ENCODE peak calls at places on chromosomes 6 and 20, in nine cellular contexts. T, Q, F, N, U, E, R, A and O are unnamed samples.

GRCh38 chr6:144023216-144023615 is 15.2 kb upstream of the PLAGL1 start:
- DNase-seq in U (no peak), R (no peak), E (no peak), F (no peak), N (no peak), A (no peak), T (no peak), Q (no peak), O (no peak)

GRCh38 chr6:5507056-5507722 is 245.9 kb downstream of the FARS2 start:
- DNase-seq in N (peak), Q (no peak), E (no peak), A (no peak), T (no peak), R (no peak), F (no peak), U (no peak), O (no peak)

GRCh38 chr6:15132854-15133670 is 112.8 kb upstream of the JARID2 start:
- DNase-seq in F (no peak), Q (peak), U (peak), A (no peak), E (peak), N (no peak), R (no peak), T (no peak), O (no peak)

GRCh38 chr6:163745566-163746400 is 331.3 kb downstream of the QKI start:
- DNase-seq in T (no peak), A (no peak), Q (peak), F (peak), N (no peak), R (no peak), U (peak), E (peak), O (no peak)

GRCh38 chr20:25487306-25487705 is 79.8 kb downstream of the GINS1 start:
- DNase-seq in T (no peak), E (no peak), R (no peak), A (no peak), F (no peak), U (no peak), N (no peak), Q (peak), O (no peak)

GRCh38 chr6:134058622-134059366 is 6.4 kb upstream of the SLC2A12 start:
- DNase-seq in F (no peak), U (no peak), R (no peak), E (no peak), T (no peak), N (no peak), Q (peak), A (no peak), O (no peak)

GRCh38 chr20:14303106-14303505 is 34.3 kb downstream of the FLRT3 start:
- DNase-seq in T (no peak), E (no peak), N (no peak), R (no peak), F (peak), A (no peak), U (no peak), Q (no peak), O (no peak)

GRCh38 chr20:20603339-20603990 is 109.0 kb downstream of the RALGAPA2 start:
- DNase-seq in Q (peak), E (no peak), A (no peak), N (peak), R (no peak), F (no peak), T (no peak), U (no peak), O (no peak)

GRCh38 chr6:6631526-6632276 is 43.2 kb downstream of the LY86 start:
- DNase-seq in E (no peak), F (no peak), R (no peak), Q (no peak), N (no peak), U (no peak), T (no peak), A (no peak), O (no peak)

GRCh38 chr20:31608256-31608980 is 3.3 kb downstream of the ID1 start:
- DNase-seq in R (peak), N (no peak), A (peak), F (no peak), Q (peak), T (peak), U (no peak), E (peak), O (peak)

GRCh38 chr20:4597215-4597614 is 124.5 kb upstream of the PRND start:
- DNase-seq in T (no peak), F (no peak), Q (no peak), N (no peak), A (no peak), R (no peak), U (no peak), E (no peak), O (no peak)

GRCh38 chr6:34157236-34157830 is 11.4 kb upstream of the GRM4 start:
- DNase-seq in Q (no peak), E (no peak), R (no peak), F (no peak), N (no peak), U (no peak), T (peak), A (no peak), O (no peak)

GRCh38 chr20:17374086-17374485 is 147.2 kb downstream of the PCSK2 start:
- DNase-seq in U (no peak), R (no peak), T (no peak), E (no peak), A (no peak), Q (no peak), F (no peak), N (no peak), O (no peak)

GRCh38 chr6:44268095-44268628 is 2.1 kb upstream of the TMEM151B start:
- DNase-seq in N (no peak), F (peak), E (no peak), U (no peak), T (peak), A (no peak), Q (peak), R (no peak), O (peak)

GRCh38 chr20:8144282-8145245 is 12.5 kb downstream of the PLCB1 start:
- DNase-seq in A (no peak), U (peak), Q (peak), E (peak), N (no peak), R (peak), F (no peak), T (no peak), O (peak)

GRCh38 chr6:166707045-166707444 is 80.0 kb upstream of the RPS6KA2 start:
- DNase-seq in Q (peak), T (peak), F (peak), U (no peak), R (peak), N (no peak), A (peak), E (no peak), O (peak)

GRCh38 chr20:1293641-1294379 is 27.7 kb downstream of the SNPH start:
- DNase-seq in E (no peak), R (no peak), Q (no peak), N (no peak), F (no peak), T (no peak), U (no peak), A (no peak), O (no peak)

GRCh38 chr6:511488-512137 is 120.1 kb downstream of the IRF4 start:
- DNase-seq in F (no peak), R (no peak), N (no peak), T (no peak), U (no peak), E (no peak), A (no peak), Q (no peak), O (no peak)

GRCh38 chr20:20786428-20786827 is 74.0 kb upstream of the RALGAPA2 start:
- DNase-seq in N (no peak), R (no peak), F (no peak), U (no peak), T (no peak), A (no peak), Q (no peak), E (no peak), O (no peak)

GRCh38 chr6:118187568-118188164 is 280.6 kb downstream of the SLC35F1 start:
- DNase-seq in E (no peak), R (no peak), Q (no peak), N (peak), F (no peak), A (no peak), U (no peak), T (no peak), O (no peak)

GRCh38 chr6:167079853-167080297 is 43.0 kb upstream of the CCR6 start:
- DNase-seq in U (no peak), R (no peak), T (no peak), Q (no peak), N (peak), A (no peak), F (no peak), E (no peak), O (no peak)

GRCh38 chr6:108115598-108116058 is 41.1 kb upstream of the OSTM1 start:
- DNase-seq in A (peak), T (peak), F (no peak), Q (peak), R (peak), N (peak), U (no peak), E (no peak), O (peak)

GRCh38 chr20:63370623-63371176 is 9.6 kb upstream of the CHRNA4 start:
- DNase-seq in F (no peak), T (no peak), N (no peak), Q (no peak), E (no peak), U (no peak), A (no peak), R (no peak), O (no peak)

GRCh38 chr6:68572525-68572924 is 62.6 kb upstream of the ADGRB3 start:
- DNase-seq in R (peak), Q (peak), U (no peak), N (no peak), T (peak), F (peak), A (no peak), E (no peak), O (peak)

GRCh38 chr20:13487202-13487601 is 151.5 kb downstream of the TASP1 start:
- DNase-seq in U (no peak), E (no peak), A (no peak), T (no peak), N (no peak), Q (no peak), R (no peak), F (no peak), O (no peak)

GRCh38 chr6:2949536-2950083 is 21.8 kb downstream of the SERPINB6 start:
- DNase-seq in Q (no peak), F (no peak), E (no peak), U (no peak), A (no peak), T (no peak), N (no peak), R (peak), O (no peak)

GRCh38 chr20:9397928-9398327 is 116.5 kb upstream of the LAMP5 start:
- DNase-seq in Q (no peak), U (no peak), F (no peak), A (no peak), N (peak), E (no peak), T (no peak), R (no peak), O (no peak)

GRCh38 chr6:16749516-16750485 is 11.5 kb downstream of the ATXN1 start:
- DNase-seq in A (no peak), N (no peak), T (no peak), U (no peak), R (no peak), E (no peak), Q (peak), F (no peak), O (no peak)

GRCh38 chr6:7148100-7148822 is 40.5 kb downstream of the RREB1 start:
- DNase-seq in E (peak), R (no peak), U (no peak), N (no peak), Q (peak), A (no peak), F (no peak), T (no peak), O (no peak)

GRCh38 chr6:159778542-159778941 is 10.9 kb downstream of the TCP1 start:
- DNase-seq in R (no peak), A (no peak), F (no peak), Q (no peak), N (no peak), E (no peak), T (no peak), U (no peak), O (no peak)

GRCh38 chr20:62726276-62726675 is 17.6 kb downstream of the NTSR1 start:
- DNase-seq in F (no peak), E (no peak), U (no peak), R (no peak), T (no peak), N (no peak), Q (no peak), A (no peak), O (no peak)

GRCh38 chr6:26578279-26578678 is 18.5 kb upstream of the ABT1 start:
- DNase-seq in N (no peak), T (no peak), A (no peak), F (no peak), U (no peak), R (no peak), E (no peak), Q (no peak), O (no peak)

GRCh38 chr6:85593438-85594196 is at the start of gene SNX14:
- DNase-seq in F (peak), R (peak), U (peak), N (peak), A (peak), Q (peak), E (peak), T (peak), O (peak)

GRCh38 chr20:2865630-2866029 is 7.7 kb upstream of the PTPRA start:
- DNase-seq in F (no peak), A (no peak), U (no peak), E (no peak), R (no peak), Q (no peak), T (peak), N (no peak), O (no peak)

GRCh38 chr20:57410398-57411323 is 19.5 kb downstream of the RBM38 start:
- DNase-seq in U (no peak), N (no peak), R (no peak), A (no peak), E (no peak), Q (no peak), T (no peak), F (no peak), O (no peak)

GRCh38 chr6:17932362-17932852 is 55.0 kb downstream of the KIF13A start:
- DNase-seq in A (peak), F (no peak), U (peak), Q (peak), R (no peak), E (peak), T (no peak), N (no peak), O (no peak)

GRCh38 chr6:109093732-109094131 is 914 bp downstream of the SESN1 start:
- DNase-seq in R (no peak), T (no peak), A (no peak), F (no peak), E (no peak), Q (peak), U (no peak), N (no peak), O (no peak)

DNA sequence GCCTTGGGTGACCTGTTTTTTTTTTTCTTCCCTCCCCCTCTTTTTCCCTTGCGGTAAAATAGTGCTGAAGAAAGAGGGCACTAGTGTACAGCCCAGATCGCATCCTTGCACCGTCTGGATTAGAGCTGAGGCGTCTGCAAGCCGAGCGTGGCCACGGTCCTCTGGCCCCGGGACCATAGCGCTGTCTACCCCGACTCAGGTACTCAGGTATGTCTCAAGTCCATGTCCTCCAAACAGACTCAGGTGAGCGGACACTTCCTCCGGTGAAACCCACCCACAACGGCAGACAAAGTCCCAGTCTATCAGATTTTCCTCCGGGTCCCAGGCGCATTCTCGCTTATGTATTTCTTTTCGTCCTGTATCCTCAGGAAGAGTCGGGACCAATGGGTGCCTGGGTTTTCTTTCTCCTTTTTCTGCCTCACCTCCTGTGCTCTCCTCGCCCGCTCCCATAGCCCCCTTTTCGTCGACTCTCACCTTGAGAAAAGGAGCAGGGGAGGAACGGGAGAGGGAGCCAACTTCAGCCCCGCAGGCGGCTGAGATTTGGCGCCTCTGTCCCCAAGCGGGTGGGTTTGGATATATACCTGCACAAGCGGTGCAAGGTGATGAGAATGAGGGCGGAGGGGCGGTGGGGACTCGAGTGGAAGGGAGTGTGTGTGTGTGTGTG is 1.1 kb upstream of the GRM1 start:
- DNase-seq in R (no peak), F (no peak), U (no peak), E (no peak), T (peak), N (no peak), Q (no peak), A (no peak), O (peak)
- TF ChIP-seq CTCF in R (no peak), F (no peak), U (no peak), E (no peak), T (no peak), N (no peak), Q (no peak), A (no peak), O (no peak)

GRCh38 chr6:158660331-158660730 is 10.5 kb downstream of the SYTL3 start:
- DNase-seq in U (no peak), Q (peak), F (no peak), R (peak), A (no peak), E (no peak), N (no peak), T (peak), O (no peak)

GRCh38 chr6:158654498-158654897 is 4.6 kb downstream of the SYTL3 start:
- DNase-seq in F (no peak), T (no peak), Q (peak), E (peak), N (no peak), U (no peak), A (peak), R (peak), O (no peak)

GRCh38 chr6:158655569-158656450 is 6.0 kb downstream of the SYTL3 start:
- DNase-seq in E (no peak), R (peak), U (no peak), T (no peak), A (no peak), N (no peak), Q (no peak), F (no peak), O (no peak)

GRCh38 chr6:158653577-158654354 is 3.9 kb downstream of the SYTL3 start:
- DNase-seq in Q (no peak), E (no peak), T (no peak), U (no peak), A (peak), N (peak), F (no peak), R (peak), O (no peak)

GRCh38 chr6:158654960-158655485 is 5.2 kb downstream of the SYTL3 start:
- DNase-seq in T (no peak), N (no peak), R (peak), E (peak), Q (no peak), F (no peak), U (no peak), A (no peak), O (no peak)
- TF ChIP-seq CTCF in T (no peak), N (no peak), R (no peak), E (peak), Q (no peak), F (no peak), U (no peak), A (no peak), O (no peak)

GRCh38 chr20:49030954-49031619 is 15.0 kb upstream of the CSE1L start:
- DNase-seq in A (no peak), F (no peak), T (no peak), N (no peak), U (no peak), Q (no peak), R (no peak), E (no peak), O (no peak)

GRCh38 chr20:49032455-49032854 is 13.7 kb upstream of the CSE1L start:
- DNase-seq in E (no peak), A (no peak), F (no peak), R (no peak), T (no peak), U (no peak), Q (no peak), N (no peak), O (no peak)

GRCh38 chr20:49029203-49029602 is 16.9 kb upstream of the CSE1L start:
- DNase-seq in E (no peak), R (no peak), T (no peak), Q (no peak), A (no peak), F (no peak), N (no peak), U (no peak), O (no peak)

GRCh38 chr20:49024220-49024619 is 21.9 kb upstream of the CSE1L start:
- DNase-seq in F (no peak), U (no peak), R (no peak), N (no peak), E (no peak), Q (no peak), T (no peak), A (no peak), O (no peak)

DNA sequence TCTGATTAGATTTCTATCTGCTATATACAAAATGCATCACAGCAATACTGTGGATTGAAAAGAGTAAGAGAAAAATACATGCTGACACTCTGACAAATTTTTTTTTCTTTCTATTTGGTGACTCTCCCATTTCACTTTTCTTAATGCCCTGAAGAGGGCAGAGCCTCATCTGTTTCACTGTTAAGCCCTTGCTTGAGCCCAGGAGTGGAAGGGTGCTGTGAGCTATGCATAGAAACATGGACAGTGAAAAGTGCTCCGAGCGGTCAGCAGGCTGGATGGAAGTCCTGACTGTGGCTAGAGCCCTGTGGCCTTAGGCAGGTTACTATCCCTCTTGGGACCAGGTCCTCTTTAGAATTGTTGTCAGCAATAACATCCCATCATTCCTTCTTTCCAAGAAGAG is 17.4 kb upstream of the CSE1L start:
- DNase-seq in T (no peak), R (no peak), A (no peak), E (peak), N (no peak), U (no peak), F (no peak), Q (peak), O (no peak)
- TF ChIP-seq CTCF in T (no peak), R (no peak), A (no peak), E (peak), N (peak), U (peak), F (peak), Q (peak), O (no peak)

GRCh38 chr6:41072836-41073202 is at the start of gene NFYA:
- DNase-seq in T (peak), U (no peak), R (no peak), E (no peak), N (peak), F (no peak), A (no peak), Q (no peak), O (peak)

GRCh38 chr6:41073203-41073967 is 611 bp downstream of the NFYA start:
- DNase-seq in R (peak), U (no peak), E (peak), T (peak), F (peak), N (peak), Q (peak), A (peak), O (peak)

GRCh38 chr6:41073968-41074691 is 1.4 kb downstream of the NFYA start:
- DNase-seq in F (no peak), A (no peak), Q (peak), U (no peak), N (no peak), R (no peak), T (no peak), E (no peak), O (no peak)

GRCh38 chr6:41071923-41072835 is at the start of gene OARD1:
- DNase-seq in Q (peak), A (peak), N (peak), T (peak), F (peak), E (peak), U (peak), R (peak), O (peak)

GRCh38 chr6:41071501-41071922 is 644 bp downstream of the OARD1 start:
- DNase-seq in E (no peak), T (peak), N (no peak), Q (no peak), F (no peak), U (no peak), R (no peak), A (no peak), O (peak)
- TF ChIP-seq CTCF in E (no peak), T (no peak), N (no peak), Q (peak), F (no peak), U (no peak), R (no peak), A (no peak), O (no peak)

GRCh38 chr6:92753956-92754355 is 665.4 kb downstream of the EPHA7 start:
- DNase-seq in T (no peak), R (no peak), E (no peak), U (no peak), A (no peak), F (no peak), N (no peak), Q (no peak), O (no peak)

GRCh38 chr6:92762414-92763374 is 656.7 kb downstream of the EPHA7 start:
- DNase-seq in U (no peak), A (no peak), N (no peak), T (no peak), R (no peak), F (no peak), Q (peak), E (no peak), O (no peak)

GRCh38 chr6:92756912-92757311 is 662.4 kb downstream of the EPHA7 start:
- DNase-seq in E (no peak), F (no peak), R (no peak), Q (peak), T (no peak), A (no peak), N (no peak), U (no peak), O (no peak)

GRCh38 chr6:92757926-92758325 is 661.4 kb downstream of the EPHA7 start:
- DNase-seq in E (no peak), T (no peak), R (no peak), N (no peak), F (no peak), Q (no peak), A (no peak), U (no peak), O (no peak)

GRCh38 chr6:92759195-92759594 is 660.2 kb downstream of the EPHA7 start:
- DNase-seq in E (no peak), F (no peak), U (no peak), R (no peak), Q (no peak), N (no peak), T (no peak), A (no peak), O (no peak)
- TF ChIP-seq CTCF in E (no peak), F (no peak), U (no peak), R (no peak), Q (no peak), N (no peak), T (no peak), A (no peak), O (no peak)